ENCODE peak calls at places on chromosomes 5 and 9, in six cellular contexts. L is uterus, V is left cardiac atrium, W is HTR-8/SVneo, K is SW480, Q is NCI-H510A treated with DMSO at 0.1 percent for 48 hours. E is an unnamed sample.

GRCh38 chr9:112378441-112379176 is 1.3 kb upstream of the HSDL2 start:
- DNase-seq in L (no peak), V (peak), W (no peak), K (peak), Q (peak), E (peak)

GRCh38 chr5:73437126-73438047 is 11.2 kb downstream of the FOXD1 start:
- DNase-seq in L (no peak), V (no peak), W (peak), K (peak), Q (peak), E (peak)

GRCh38 chr9:15231788-15232635 is 75.0 kb downstream of the TTC39B start:
- DNase-seq in L (no peak), V (no peak), W (no peak), K (peak), Q (no peak), E (peak)

GRCh38 chr9:69145148-69145547 is 28.9 kb upstream of the TJP2 start:
- DNase-seq in L (no peak), V (no peak), W (no peak), K (no peak), Q (no peak), E (no peak)

GRCh38 chr5:107554776-107555424 is 115.8 kb downstream of the EFNA5 start:
- DNase-seq in L (no peak), V (no peak), W (no peak), K (no peak), Q (no peak), E (no peak)

GRCh38 chr5:6714221-6715041 is 1.2 kb downstream of the TENT4A start:
- DNase-seq in L (no peak), V (peak), W (no peak), K (peak), Q (no peak), E (peak)

GRCh38 chr5:68648944-68649874 is 433.7 kb downstream of the PIK3R1 start:
- DNase-seq in L (peak), V (no peak), W (no peak), K (no peak), Q (no peak), E (no peak)

GRCh38 chr9:87518702-87519335 is 21.2 kb downstream of the DAPK1 start:
- DNase-seq in L (peak), V (peak), W (no peak), K (no peak), Q (no peak), E (no peak)

GRCh38 chr9:131679261-131680020 is 60.4 kb downstream of the RAPGEF1 start:
- DNase-seq in L (no peak), V (no peak), W (no peak), K (no peak), Q (no peak), E (peak)

GRCh38 chr9:123049589-123050222 is 16.2 kb downstream of the GPR21 start:
- DNase-seq in L (peak), V (no peak), W (peak), K (no peak), Q (no peak), E (no peak)

GRCh38 chr9:135797507-135798302 is 95.7 kb downstream of the KCNT1 start:
- DNase-seq in L (no peak), V (peak), W (peak), K (peak), Q (peak), E (peak)

GRCh38 chr9:108994695-108995094 is 18.6 kb downstream of the CTNNAL1 start:
- DNase-seq in L (peak), V (peak), W (no peak), K (no peak), Q (no peak), E (no peak)

GRCh38 chr5:135489466-135490244 is 37.5 kb upstream of the TIFAB start:
- DNase-seq in L (no peak), V (no peak), W (no peak), K (no peak), Q (peak), E (peak)

GRCh38 chr9:128603697-128604096 is 51.3 kb downstream of the SPTAN1 start:
- DNase-seq in L (no peak), V (no peak), W (no peak), K (no peak), Q (no peak), E (no peak)

GRCh38 chr9:113375057-113376023 is 1.4 kb downstream of the HDHD3 start:
- DNase-seq in L (no peak), V (no peak), W (no peak), K (no peak), Q (no peak), E (no peak)

GRCh38 chr5:127588368-127588767 is 60.5 kb upstream of the CTXN3 start:
- DNase-seq in L (no peak), V (no peak), W (no peak), K (no peak), Q (no peak), E (no peak)

GRCh38 chr5:151772029-151772867 is 494 bp downstream of the G3BP1 start:
- DNase-seq in L (peak), V (peak), W (no peak), K (peak), Q (no peak), E (peak)